ENCODE peak calls at places on chromosome 5, in nine cellular contexts. M is heart right ventricle; R is tibial nerve; X is adrenal gland; J is aorta; N is OCI-LY7; G is CD8-positive, alpha-beta memory T cell; E is upper lobe of right lung; Q is mesendoderm. T is an unnamed sample.
A peak's percentile ranks its signal among the peaks of the same experiment; 100 is the strongest.

GRCh38 chr5:38532165-38532669 is 24.2 kb downstream of the LIFR start:
- DNase-seq in X (peak; percentile 16), M (no peak), N (no peak), G (no peak), E (no peak), Q (peak; percentile 29), J (no peak), R (no peak), T (no peak)

GRCh38 chr5:91699429-91699828 is 316.3 kb upstream of the ARRDC3 start:
- DNase-seq in N (no peak), M (no peak), R (no peak), J (no peak), G (no peak), Q (no peak), E (no peak), X (no peak), T (no peak)

GRCh38 chr5:39829479-39829878 is 404.7 kb upstream of the DAB2 start:
- DNase-seq in X (no peak), G (no peak), R (no peak), E (no peak), J (no peak), N (no peak), M (no peak), Q (no peak), T (no peak)

GRCh38 chr5:36443941-36444340 is 142.2 kb upstream of the RANBP3L start:
- DNase-seq in M (no peak), X (no peak), N (no peak), J (no peak), E (no peak), R (no peak), Q (no peak), G (no peak), T (no peak)

GRCh38 chr5:113029614-113030013 is 53.0 kb downstream of the DCP2 start:
- DNase-seq in M (no peak), Q (no peak), E (no peak), N (no peak), J (no peak), R (no peak), X (no peak), G (no peak), T (no peak)

GRCh38 chr5:143213231-143213850 is 190.1 kb downstream of the NR3C1 start:
- DNase-seq in Q (no peak), X (no peak), R (no peak), E (no peak), J (no peak), G (no peak), M (no peak), N (no peak), T (no peak)

GRCh38 chr5:77397686-77398300 is 94.3 kb downstream of the WDR41 start:
- DNase-seq in N (no peak), J (no peak), M (no peak), E (no peak), Q (peak; percentile 11), X (no peak), G (no peak), R (no peak), T (no peak)

GRCh38 chr5:126597156-126597555 is 2.1 kb upstream of the ALDH7A1 start:
- DNase-seq in J (no peak), Q (no peak), R (no peak), G (no peak), M (no peak), N (no peak), X (no peak), E (no peak), T (no peak)

GRCh38 chr5:173201636-173202265 is 33.3 kb downstream of the NKX2-5 start:
- DNase-seq in J (no peak), E (no peak), N (no peak), M (no peak), G (no peak), Q (peak; percentile 27), X (peak; percentile 70), R (no peak), T (no peak)

GRCh38 chr5:2158109-2158508 is 275.4 kb upstream of the IRX4 start:
- DNase-seq in E (no peak), Q (no peak), M (no peak), N (no peak), G (no peak), X (no peak), R (no peak), J (no peak), T (no peak)

GRCh38 chr5:80250801-80251200 is 5.0 kb downstream of the SERINC5 start:
- DNase-seq in Q (no peak), G (no peak), E (no peak), M (no peak), N (no peak), J (no peak), R (no peak), X (no peak), T (no peak)
- H3K4me1 ChIP-seq in Q (peaks cover 12% of the 10 kb centered on the region), G (peaks cover 70% of the 10 kb centered on the region), E (peaks cover 64% of the 10 kb centered on the region), M (peaks cover 50% of the 10 kb centered on the region), N (peaks cover 77% of the 10 kb centered on the region), J (peaks cover 6% of the 10 kb centered on the region), R (peaks cover 39% of the 10 kb centered on the region), X (peaks cover 89% of the 10 kb centered on the region), T (peaks cover 62% of the 10 kb centered on the region)

GRCh38 chr5:123180178-123180577 is 91.1 kb downstream of the PRDM6 start:
- DNase-seq in Q (no peak), R (no peak), E (no peak), N (no peak), M (peak; percentile 12), X (no peak), G (no peak), J (peak; percentile 85), T (no peak)
- H3K36me3 ChIP-seq in Q (no peaks in the 10 kb centered on the region), R (no peaks in the 10 kb centered on the region), E (no peaks in the 10 kb centered on the region), N (no peaks in the 10 kb centered on the region), M (no peaks in the 10 kb centered on the region), X (no peaks in the 10 kb centered on the region), G (no peaks in the 10 kb centered on the region), J (peaks cover 3% of the 10 kb centered on the region), T (no peaks in the 10 kb centered on the region)

GRCh38 chr5:124661317-124662141 is 84.9 kb downstream of the ZNF608 start:
- DNase-seq in X (no peak), E (no peak), N (no peak), G (no peak), Q (peak; percentile 98), J (no peak), R (no peak), M (no peak), T (no peak)

GRCh38 chr5:124662261-124662781 is 84.1 kb downstream of the ZNF608 start:
- DNase-seq in X (no peak), E (no peak), M (no peak), J (no peak), G (no peak), N (peak; percentile 60), Q (peak; percentile 71), R (no peak), T (no peak)

GRCh38 chr5:124665035-124665434 is 81.4 kb downstream of the ZNF608 start:
- DNase-seq in Q (no peak), E (no peak), J (no peak), N (no peak), X (no peak), M (no peak), R (no peak), G (no peak), T (no peak)

GRCh38 chr5:124664287-124664686 is 82.2 kb downstream of the ZNF608 start:
- DNase-seq in G (no peak), R (no peak), X (no peak), J (no peak), N (no peak), Q (no peak), M (no peak), E (no peak), T (no peak)

GRCh38 chr5:124663101-124663506 is 83.3 kb downstream of the ZNF608 start:
- DNase-seq in M (no peak), E (no peak), N (no peak), J (no peak), G (no peak), R (no peak), Q (peak; percentile 84), X (no peak), T (no peak)
- H3K4me1 ChIP-seq in M (peaks cover 87% of the 10 kb centered on the region), E (peaks cover 68% of the 10 kb centered on the region), N (peaks cover 50% of the 10 kb centered on the region), J (peaks cover 1% of the 10 kb centered on the region), G (no peaks in the 10 kb centered on the region), R (peaks cover 34% of the 10 kb centered on the region), Q (peaks cover 36% of the 10 kb centered on the region), X (peaks cover 42% of the 10 kb centered on the region), T (no peaks in the 10 kb centered on the region)

DNA sequence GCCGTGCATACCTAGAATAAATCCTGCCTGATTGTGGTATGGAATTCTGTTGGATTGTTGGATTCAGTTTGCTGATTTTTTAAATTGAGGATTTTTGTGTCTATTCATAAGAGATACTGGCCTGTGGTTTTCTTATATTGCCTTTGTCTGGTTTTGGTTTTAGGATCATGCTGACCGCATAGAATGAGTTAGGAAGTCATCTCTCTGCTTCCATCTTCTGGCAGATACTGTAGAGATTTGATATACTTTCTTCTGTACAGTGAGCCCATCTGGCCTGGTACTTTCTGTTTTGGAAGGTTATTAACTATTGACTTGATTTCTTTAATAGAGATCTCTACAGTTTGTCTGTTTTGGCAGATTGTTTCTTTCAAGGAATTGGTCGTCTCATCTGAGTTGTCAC is 14.7 kb downstream of the CEP72 start:
- DNase-seq in G (no peak), N (no peak), M (no peak), J (no peak), X (no peak), Q (no peak), R (no peak), E (no peak), T (no peak)
- H3K36me3 ChIP-seq in G (no peaks in the 10 kb centered on the region), N (peaks cover 52% of the 10 kb centered on the region), M (no peaks in the 10 kb centered on the region), J (no peaks in the 10 kb centered on the region), X (no peaks in the 10 kb centered on the region), Q (peaks cover 6% of the 10 kb centered on the region), R (no peaks in the 10 kb centered on the region), E (peaks cover 6% of the 10 kb centered on the region), T (peaks cover 57% of the 10 kb centered on the region)

GRCh38 chr5:119377066-119377465 is 21.2 kb downstream of the TNFAIP8 start:
- DNase-seq in R (no peak), M (no peak), X (no peak), E (no peak), Q (no peak), G (no peak), N (no peak), J (no peak), T (no peak)

GRCh38 chr5:119378075-119378699 is 22.4 kb downstream of the TNFAIP8 start:
- DNase-seq in M (no peak), J (no peak), E (no peak), G (no peak), Q (no peak), R (no peak), X (no peak), N (no peak), T (no peak)

GRCh38 chr5:119379929-119380328 is 24.1 kb downstream of the TNFAIP8 start:
- DNase-seq in J (no peak), X (no peak), Q (no peak), G (no peak), M (no peak), N (no peak), R (no peak), E (no peak), T (no peak)

GRCh38 chr5:119382167-119382566 is 26.3 kb downstream of the TNFAIP8 start:
- DNase-seq in J (no peak), X (no peak), G (no peak), N (no peak), E (no peak), Q (no peak), R (no peak), M (no peak), T (no peak)

GRCh38 chr5:119379096-119379495 is 23.3 kb downstream of the TNFAIP8 start:
- DNase-seq in Q (no peak), E (no peak), X (no peak), R (no peak), J (no peak), G (no peak), M (no peak), N (no peak), T (no peak)
- H3K4me1 ChIP-seq in Q (no peaks in the 10 kb centered on the region), E (peaks cover 10% of the 10 kb centered on the region), X (no peaks in the 10 kb centered on the region), R (no peaks in the 10 kb centered on the region), J (peaks cover 5% of the 10 kb centered on the region), G (peaks cover 60% of the 10 kb centered on the region), M (no peaks in the 10 kb centered on the region), N (peaks cover 9% of the 10 kb centered on the region), T (peaks cover 77% of the 10 kb centered on the region)